ENCODE peak calls at places on chromosome 1, in ten cellular contexts. V is astrocyte of the spinal cord; Y is thoracic aorta; X is myocyte; F is hippocampal formation; A is epithelial cell of esophagus; D is heart left ventricle; Z is AG09309; P is stimulated activated CD4-positive, alpha-beta T cell treated with anti-CD3 and anti-CD28 coated beads, TNF-alpha, amount 100 ng/mL, for 24 hours; T is mammary epithelial cell. J is an unnamed sample.

GRCh38 chr1:237041795-237042466 is at the start of gene RYR2:
- DNase-seq in V (no peak), Y (no peak), X (no peak), F (peak), A (peak), D (peak), Z (no peak), P (no peak), T (no peak), J (no peak)

GRCh38 chr1:165943198-165943597 is 115.8 kb downstream of the UCK2 start:
- DNase-seq in V (no peak), Y (no peak), X (no peak), F (no peak), A (peak), D (no peak), Z (no peak), P (no peak), T (peak), J (no peak)

GRCh38 chr1:111615874-111616715 is 3.5 kb upstream of the RAP1A start:
- DNase-seq in V (no peak), Y (no peak), X (no peak), F (no peak), A (no peak), D (no peak), Z (no peak), P (peak), T (no peak), J (no peak)

GRCh38 chr1:2203671-2204383 is 9.3 kb upstream of the FAAP20 start:
- DNase-seq in V (no peak), Y (no peak), X (no peak), F (no peak), A (no peak), D (no peak), Z (no peak), P (no peak), T (no peak), J (no peak)

GRCh38 chr1:91609571-91609970 is 108.9 kb downstream of the CDC7 start:
- DNase-seq in V (no peak), Y (no peak), X (no peak), F (no peak), A (peak), D (no peak), Z (no peak), P (no peak), T (peak), J (peak)

GRCh38 chr1:88216441-88216840 is 467.6 kb upstream of the PKN2 start:
- DNase-seq in V (no peak), Y (no peak), X (no peak), F (no peak), A (no peak), D (no peak), Z (no peak), P (no peak), T (no peak), J (no peak)

GRCh38 chr1:73914994-73915393 is 283.0 kb downstream of the LRRIQ3 start:
- DNase-seq in V (no peak), Y (no peak), X (no peak), F (no peak), A (no peak), D (no peak), Z (no peak), P (no peak), T (no peak), J (no peak)

GRCh38 chr1:165857046-165857801 is 29.8 kb downstream of the UCK2 start:
- DNase-seq in V (no peak), Y (no peak), X (peak), F (no peak), A (peak), D (no peak), Z (no peak), P (no peak), T (peak), J (no peak)

GRCh38 chr1:29698033-29698432 is 461.7 kb downstream of the PTPRU start:
- DNase-seq in V (peak), Y (no peak), X (peak), F (no peak), A (peak), D (no peak), Z (no peak), P (no peak), T (peak), J (no peak)

GRCh38 chr1:169368406-169368769 is 393 bp downstream of the BLZF1 start:
- DNase-seq in V (no peak), Y (no peak), X (no peak), F (no peak), A (peak), D (no peak), Z (no peak), P (peak), T (no peak), J (no peak)

GRCh38 chr1:230860617-230861384 is 7.5 kb downstream of the C1orf198 start:
- DNase-seq in V (no peak), Y (no peak), X (no peak), F (no peak), A (no peak), D (no peak), Z (no peak), P (no peak), T (no peak), J (no peak)

GRCh38 chr1:150110066-150110465 is 39.6 kb upstream of the PLEKHO1 start:
- DNase-seq in V (no peak), Y (no peak), X (no peak), F (no peak), A (no peak), D (no peak), Z (no peak), P (no peak), T (no peak), J (no peak)

GRCh38 chr1:145730900-145731299 is 11.6 kb downstream of the CD160 start:
- DNase-seq in V (no peak), Y (no peak), X (no peak), F (no peak), A (no peak), D (no peak), Z (no peak), P (no peak), T (no peak), J (no peak)

GRCh38 chr1:59967780-59968179 is 41.2 kb upstream of the CYP2J2 start:
- DNase-seq in V (no peak), Y (no peak), X (no peak), F (no peak), A (no peak), D (no peak), Z (no peak), P (no peak), T (no peak), J (no peak)

GRCh38 chr1:68916227-68916853 is 419.5 kb upstream of the DEPDC1 start:
- DNase-seq in V (peak), Y (peak), X (peak), F (no peak), A (peak), D (no peak), Z (no peak), P (no peak), T (peak), J (peak)

GRCh38 chr1:224433671-224434446 is 738 bp downstream of the WDR26 start:
- DNase-seq in V (no peak), Y (no peak), X (peak), F (peak), A (peak), D (peak), Z (no peak), P (no peak), T (no peak), J (no peak)

GRCh38 chr1:154420172-154420571 is 15.0 kb downstream of the IL6R start:
- DNase-seq in V (peak), Y (peak), X (peak), F (peak), A (peak), D (peak), Z (no peak), P (no peak), T (peak), J (peak)

GRCh38 chr1:31739281-31739853 is 24.8 kb downstream of the ADGRB2 start:
- DNase-seq in V (no peak), Y (no peak), X (no peak), F (no peak), A (peak), D (no peak), Z (no peak), P (no peak), T (no peak), J (no peak)

GRCh38 chr1:12127206-12127810 is 39.5 kb upstream of the TNFRSF1B start:
- DNase-seq in V (no peak), Y (no peak), X (no peak), F (no peak), A (no peak), D (no peak), Z (no peak), P (peak), T (no peak), J (no peak)

GRCh38 chr1:92399076-92399475 is 87.6 kb downstream of the GFI1 start:
- DNase-seq in V (no peak), Y (no peak), X (no peak), F (no peak), A (peak), D (no peak), Z (no peak), P (no peak), T (no peak), J (no peak)

J was measured in HS-5.